ENCODE peak calls at places on chromosomes 2 and 18, in five cellular contexts. M, N, R, O and J are unnamed samples.

GRCh38 chr18:12531747-12532146 is 124.0 kb downstream of the PRELID3A start:
- DNase-seq in M (peak), N (no peak), R (no peak), O (no peak), J (no peak)

GRCh38 chr2:102025016-102025491 is 33.3 kb downstream of the IL1R2 start:
- DNase-seq in M (peak), N (no peak), R (no peak), O (no peak), J (no peak)

GRCh38 chr2:16522031-16522818 is 143.4 kb downstream of the CYRIA start:
- DNase-seq in M (peak), N (no peak), R (no peak), O (no peak), J (no peak)

GRCh38 chr2:168192839-168193616 is 54.4 kb downstream of the STK39 start:
- DNase-seq in M (no peak), N (peak), R (no peak), O (no peak), J (no peak)

GRCh38 chr2:9123069-9123468 is 83.5 kb upstream of the ASAP2 start:
- DNase-seq in M (no peak), N (no peak), R (no peak), O (no peak), J (no peak)

GRCh38 chr2:102187191-102188150 is 648 bp downstream of the IL1RL2 start:
- DNase-seq in M (peak), N (peak), R (no peak), O (peak), J (peak)

GRCh38 chr2:207133862-207134519 is 31.8 kb downstream of the KLF7 start:
- DNase-seq in M (peak), N (no peak), R (no peak), O (peak), J (peak)

GRCh38 chr2:158835431-158835830 is 40.3 kb downstream of the DAPL1 start:
- DNase-seq in M (peak), N (no peak), R (no peak), O (no peak), J (no peak)

GRCh38 chr2:241750076-241750840 is 15.8 kb downstream of the D2HGDH start:
- DNase-seq in M (no peak), N (no peak), R (no peak), O (no peak), J (no peak)

GRCh38 chr2:5609191-5609590 is 83.0 kb upstream of the SOX11 start:
- DNase-seq in M (no peak), N (no peak), R (no peak), O (no peak), J (peak)

GRCh38 chr2:177195194-177195593 is 17.4 kb upstream of the HNRNPA3 start:
- DNase-seq in M (no peak), N (no peak), R (no peak), O (no peak), J (no peak)

GRCh38 chr18:13712400-13713131 is 13.8 kb downstream of the FAM210A start:
- DNase-seq in M (no peak), N (no peak), R (no peak), O (no peak), J (no peak)

GRCh38 chr2:203155406-203155805 is 83.4 kb upstream of the CYP20A1 start:
- DNase-seq in M (no peak), N (peak), R (no peak), O (no peak), J (peak)

GRCh38 chr2:14661163-14661562 is 28.6 kb downstream of the LRATD1 start:
- DNase-seq in M (no peak), N (no peak), R (no peak), O (no peak), J (no peak)

GRCh38 chr2:61786876-61787275 is 67.0 kb downstream of the FAM161A start:
- DNase-seq in M (no peak), N (no peak), R (no peak), O (no peak), J (no peak)

GRCh38 chr18:61335737-61336555 is 2.7 kb downstream of the CDH20 start:
- DNase-seq in M (peak), N (no peak), R (no peak), O (no peak), J (no peak)

GRCh38 chr2:38438536-38439225 is 61.6 kb upstream of the ATL2 start:
- DNase-seq in M (no peak), N (peak), R (no peak), O (no peak), J (peak)

GRCh38 chr18:45212186-45213039 is 402.9 kb upstream of the SLC14A2 start:
- DNase-seq in M (peak), N (peak), R (peak), O (peak), J (peak)

GRCh38 chr2:66813525-66813924 is 378.6 kb downstream of the MEIS1 start:
- DNase-seq in M (peak), N (no peak), R (no peak), O (no peak), J (no peak)

GRCh38 chr2:85722519-85722918 is 28.4 kb downstream of the GNLY start:
- DNase-seq in M (no peak), N (no peak), R (no peak), O (no peak), J (no peak)

GRCh38 chr2:696463-696862 is 19.3 kb upstream of the TMEM18 start:
- DNase-seq in M (no peak), N (no peak), R (no peak), O (no peak), J (no peak)

GRCh38 chr2:48414980-48415764 is 114.8 kb upstream of the STON1 start:
- DNase-seq in M (peak), N (no peak), R (no peak), O (peak), J (peak)